ENCODE peak calls at places on chromosomes 7 and 10, in nine cellular contexts. W is central memory CD4-positive, alpha-beta T cell; N is stimulated activated naive B cell treated with anti-CD40 and anti-IgM and Interleukin-4, amounts not matched to agents 10 μg/mL and 1 μg/mL and 100 μg/mL, for 72 hours; L is stimulated activated CD4-positive, alpha-beta T cell treated with anti-CD3 and anti-CD28 coated beads, Interleukin-12 subunit alpha, Interleukin-12 subunit beta, amount 100 ng/mL, for 48 hours; B is adipocyte; A is NCI-H446; J is NCI-H524; I is uterus; P is A549. M is an unnamed sample.

GRCh38 chr10:102631525-102632393 is 12.5 kb upstream of the TRIM8 start:
- DNase-seq in W (no peak), N (no peak), L (no peak), B (no peak), A (no peak), J (no peak), I (no peak), P (no peak), M (no peak)

GRCh38 chr10:93790454-93790853 is 32.7 kb downstream of the LGI1 start:
- DNase-seq in W (no peak), N (no peak), L (no peak), B (peak), A (no peak), J (no peak), I (no peak), P (no peak), M (no peak)

GRCh38 chr7:102122026-102122425 is 164.6 kb upstream of the SH2B2 start:
- DNase-seq in W (no peak), N (no peak), L (no peak), B (peak), A (no peak), J (no peak), I (no peak), P (peak), M (no peak)

GRCh38 chr7:155878250-155878649 is 66.0 kb upstream of the SHH start:
- DNase-seq in W (no peak), N (no peak), L (no peak), B (no peak), A (no peak), J (no peak), I (no peak), P (no peak), M (no peak)

GRCh38 chr7:132508724-132509348 is 67.4 kb downstream of the PLXNA4 start:
- DNase-seq in W (no peak), N (no peak), L (no peak), B (no peak), A (no peak), J (no peak), I (no peak), P (no peak), M (no peak)

GRCh38 chr10:121404611-121405010 is 193.6 kb downstream of the FGFR2 start:
- DNase-seq in W (no peak), N (no peak), L (no peak), B (no peak), A (peak), J (no peak), I (no peak), P (no peak), M (no peak)

GRCh38 chr7:28096713-28097112 is 83.9 kb downstream of the JAZF1 start:
- DNase-seq in W (peak), N (peak), L (no peak), B (peak), A (peak), J (no peak), I (peak), P (peak), M (peak)

GRCh38 chr7:27784399-27785053 is 44.6 kb downstream of the TAX1BP1 start:
- DNase-seq in W (peak), N (no peak), L (no peak), B (peak), A (peak), J (peak), I (no peak), P (peak), M (no peak)

GRCh38 chr10:117221156-117221711 is 19.7 kb upstream of the SLC18A2 start:
- DNase-seq in W (no peak), N (no peak), L (no peak), B (no peak), A (no peak), J (no peak), I (no peak), P (peak), M (no peak)

GRCh38 chr10:103859161-103860141 is 4.1 kb upstream of the SH3PXD2A start:
- DNase-seq in W (peak), N (peak), L (peak), B (peak), A (peak), J (peak), I (peak), P (peak), M (peak)

GRCh38 chr10:75926763-75927162 is 495.3 kb downstream of the LRMDA start:
- DNase-seq in W (no peak), N (no peak), L (no peak), B (peak), A (no peak), J (no peak), I (peak), P (no peak), M (no peak)

GRCh38 chr10:86635402-86635801 is 18.9 kb upstream of the OPN4 start:
- DNase-seq in W (no peak), N (no peak), L (no peak), B (peak), A (no peak), J (no peak), I (no peak), P (peak), M (no peak)

GRCh38 chr10:35640474-35640873 is 1.6 kb downstream of the FZD8 start:
- DNase-seq in W (peak), N (peak), L (no peak), B (peak), A (peak), J (no peak), I (peak), P (peak), M (peak)

GRCh38 chr7:132225216-132226030 is 350.8 kb downstream of the PLXNA4 start:
- DNase-seq in W (no peak), N (no peak), L (no peak), B (no peak), A (no peak), J (no peak), I (no peak), P (peak), M (no peak)

GRCh38 chr10:61135276-61135721 is 191.3 kb upstream of the RHOBTB1 start:
- DNase-seq in W (no peak), N (peak), L (no peak), B (no peak), A (no peak), J (no peak), I (no peak), P (no peak), M (no peak)

GRCh38 chr10:47367646-47368045 is 16.4 kb downstream of the ZNF488 start:
- DNase-seq in W (no peak), N (no peak), L (no peak), B (no peak), A (no peak), J (no peak), I (no peak), P (no peak), M (no peak)

GRCh38 chr7:139762886-139763285 is 14.9 kb downstream of the HIPK2 start:
- DNase-seq in W (no peak), N (no peak), L (no peak), B (peak), A (no peak), J (no peak), I (no peak), P (no peak), M (no peak)

GRCh38 chr7:22433710-22434460 is 66.1 kb downstream of the STEAP1B start:
- DNase-seq in W (no peak), N (no peak), L (no peak), B (no peak), A (peak), J (no peak), I (peak), P (no peak), M (no peak)

GRCh38 chr7:128211626-128212025 is 29.5 kb upstream of the LEP start:
- DNase-seq in W (no peak), N (no peak), L (no peak), B (no peak), A (no peak), J (no peak), I (no peak), P (no peak), M (no peak)

GRCh38 chr7:103573479-103574058 is 127.6 kb upstream of the SLC26A5 start:
- DNase-seq in W (peak), N (no peak), L (no peak), B (peak), A (peak), J (no peak), I (no peak), P (peak), M (no peak)

GRCh38 chr7:145339319-145339718 is 503.5 kb upstream of the TPK1 start:
- DNase-seq in W (no peak), N (no peak), L (no peak), B (no peak), A (peak), J (no peak), I (no peak), P (no peak), M (no peak)

GRCh38 chr10:102731222-102731800 is 12.4 kb upstream of the WBP1L start:
- DNase-seq in W (no peak), N (no peak), L (no peak), B (no peak), A (no peak), J (no peak), I (no peak), P (no peak), M (no peak)

GRCh38 chr10:112721080-112721698 is 228.9 kb upstream of the TCF7L2 start:
- DNase-seq in W (peak), N (no peak), L (no peak), B (no peak), A (no peak), J (no peak), I (no peak), P (peak), M (no peak)